ENCODE peak calls at places on chromosome 12, in six cellular contexts. One of them, this sample, is unnamed.

GRCh38 chr12:96223411-96224218 is 29.4 kb downstream of the ELK3 start:
- DNase-seq in CD8-positive, alpha-beta T cell: no peak
- DNase-seq in ovary: no peak
- DNase-seq in mesenchymal stem cell: no peak
- DNase-seq in uterus: peak; percentile 15
- DNase-seq in astrocyte: no peak
- DNase-seq in this sample: no peak

GRCh38 chr12:19186722-19187661 is 57.5 kb downstream of the PLEKHA5 start:
- DNase-seq in mesenchymal stem cell: peak; percentile 67
- DNase-seq in astrocyte: peak; percentile 36
- DNase-seq in uterus: no peak
- DNase-seq in ovary: no peak
- DNase-seq in CD8-positive, alpha-beta T cell: no peak
- DNase-seq in this sample: no peak

GRCh38 chr12:107584523-107584922 is 101.1 kb upstream of the PWP1 start:
- DNase-seq in mesenchymal stem cell: no peak
- DNase-seq in astrocyte: no peak
- DNase-seq in uterus: no peak
- DNase-seq in CD8-positive, alpha-beta T cell: no peak
- DNase-seq in ovary: no peak
- DNase-seq in this sample: no peak

GRCh38 chr12:56699020-56699661 is 11.1 kb upstream of the PTGES3 start:
- DNase-seq in uterus: no peak
- DNase-seq in astrocyte: no peak
- DNase-seq in mesenchymal stem cell: no peak
- DNase-seq in ovary: no peak
- DNase-seq in CD8-positive, alpha-beta T cell: no peak
- DNase-seq in this sample: no peak

GRCh38 chr12:125889742-125890141 is 824.5 kb downstream of the AACS start:
- DNase-seq in ovary: no peak
- DNase-seq in uterus: no peak
- DNase-seq in mesenchymal stem cell: no peak
- DNase-seq in CD8-positive, alpha-beta T cell: no peak
- DNase-seq in astrocyte: no peak
- DNase-seq in this sample: no peak

GRCh38 chr12:58920102-58920955 is at the start of gene LRIG3:
- DNase-seq in mesenchymal stem cell: peak; percentile 95
- DNase-seq in ovary: peak; percentile 93
- DNase-seq in uterus: peak; percentile 92
- DNase-seq in astrocyte: peak; percentile 87
- DNase-seq in CD8-positive, alpha-beta T cell: no peak
- DNase-seq in this sample: no peak

GRCh38 chr12:38053113-38053512 is 263.5 kb upstream of the ALG10B start:
- DNase-seq in CD8-positive, alpha-beta T cell: no peak
- DNase-seq in mesenchymal stem cell: no peak
- DNase-seq in ovary: no peak
- DNase-seq in uterus: no peak
- DNase-seq in astrocyte: no peak
- DNase-seq in this sample: no peak

GRCh38 chr12:48001426-48002178 is 2.7 kb downstream of the COL2A1 start:
- DNase-seq in astrocyte: peak; percentile 25
- DNase-seq in uterus: no peak
- DNase-seq in CD8-positive, alpha-beta T cell: no peak
- DNase-seq in mesenchymal stem cell: peak; percentile 51
- DNase-seq in ovary: no peak
- DNase-seq in this sample: no peak

GRCh38 chr12:48925218-48925871 is at the start of gene FKBP11:
- DNase-seq in CD8-positive, alpha-beta T cell: peak; percentile 83
- DNase-seq in mesenchymal stem cell: peak; percentile 56
- DNase-seq in ovary: peak; percentile 62
- DNase-seq in astrocyte: peak; percentile 25
- DNase-seq in uterus: peak; percentile 34
- DNase-seq in this sample: peak; percentile 61

GRCh38 chr12:9049520-9050133 is 60.3 kb downstream of the KLRG1 start:
- DNase-seq in ovary: no peak
- DNase-seq in uterus: no peak
- DNase-seq in CD8-positive, alpha-beta T cell: peak; percentile 42
- DNase-seq in mesenchymal stem cell: peak; percentile 61
- DNase-seq in astrocyte: peak; percentile 8
- DNase-seq in this sample: no peak

GRCh38 chr12:29088611-29089219 is 60.4 kb upstream of the FAR2 start:
- DNase-seq in astrocyte: no peak
- DNase-seq in CD8-positive, alpha-beta T cell: no peak
- DNase-seq in ovary: no peak
- DNase-seq in mesenchymal stem cell: peak; percentile 39
- DNase-seq in uterus: no peak
- DNase-seq in this sample: no peak

GRCh38 chr12:56413392-56413791 is 35.8 kb downstream of the TIMELESS start:
- DNase-seq in astrocyte: no peak
- DNase-seq in mesenchymal stem cell: no peak
- DNase-seq in CD8-positive, alpha-beta T cell: no peak
- DNase-seq in ovary: no peak
- DNase-seq in uterus: no peak
- DNase-seq in this sample: no peak

GRCh38 chr12:124558298-124558697 is 9.1 kb downstream of the NCOR2 start:
- DNase-seq in ovary: no peak
- DNase-seq in CD8-positive, alpha-beta T cell: no peak
- DNase-seq in astrocyte: no peak
- DNase-seq in uterus: no peak
- DNase-seq in mesenchymal stem cell: no peak
- DNase-seq in this sample: no peak

GRCh38 chr12:29863665-29864064 is 79.9 kb upstream of the TMTC1 start:
- DNase-seq in mesenchymal stem cell: no peak
- DNase-seq in ovary: no peak
- DNase-seq in CD8-positive, alpha-beta T cell: no peak
- DNase-seq in uterus: no peak
- DNase-seq in astrocyte: no peak
- DNase-seq in this sample: no peak

GRCh38 chr12:83451189-83451588 is 764.5 kb downstream of the TMTC2 start:
- DNase-seq in CD8-positive, alpha-beta T cell: no peak
- DNase-seq in mesenchymal stem cell: no peak
- DNase-seq in ovary: no peak
- DNase-seq in uterus: no peak
- DNase-seq in astrocyte: no peak
- DNase-seq in this sample: no peak
- H3K9me3 ChIP-seq in CD8-positive, alpha-beta T cell: no peaks in the 10 kb centered on the region
- H3K9me3 ChIP-seq in mesenchymal stem cell: no peaks in the 10 kb centered on the region
- H3K9me3 ChIP-seq in ovary: no peaks in the 10 kb centered on the region
- H3K9me3 ChIP-seq in uterus: no peaks in the 10 kb centered on the region
- H3K9me3 ChIP-seq in astrocyte: no peaks in the 10 kb centered on the region
- H3K9me3 ChIP-seq in this sample: no peaks in the 10 kb centered on the region

GRCh38 chr12:83477706-83478105 is 791.0 kb downstream of the TMTC2 start:
- DNase-seq in uterus: no peak
- DNase-seq in mesenchymal stem cell: no peak
- DNase-seq in ovary: no peak
- DNase-seq in astrocyte: no peak
- DNase-seq in CD8-positive, alpha-beta T cell: no peak
- DNase-seq in this sample: no peak

GRCh38 chr12:83474369-83474768 is 787.7 kb downstream of the TMTC2 start:
- DNase-seq in astrocyte: no peak
- DNase-seq in uterus: no peak
- DNase-seq in mesenchymal stem cell: no peak
- DNase-seq in CD8-positive, alpha-beta T cell: no peak
- DNase-seq in ovary: no peak
- DNase-seq in this sample: no peak

GRCh38 chr12:83476695-83477094 is 790.0 kb downstream of the TMTC2 start:
- DNase-seq in uterus: no peak
- DNase-seq in astrocyte: no peak
- DNase-seq in mesenchymal stem cell: no peak
- DNase-seq in ovary: no peak
- DNase-seq in CD8-positive, alpha-beta T cell: no peak
- DNase-seq in this sample: no peak

GRCh38 chr12:83477289-83477688 is 790.6 kb downstream of the TMTC2 start:
- DNase-seq in uterus: no peak
- DNase-seq in CD8-positive, alpha-beta T cell: no peak
- DNase-seq in astrocyte: no peak
- DNase-seq in mesenchymal stem cell: no peak
- DNase-seq in ovary: no peak
- DNase-seq in this sample: no peak

DNA sequence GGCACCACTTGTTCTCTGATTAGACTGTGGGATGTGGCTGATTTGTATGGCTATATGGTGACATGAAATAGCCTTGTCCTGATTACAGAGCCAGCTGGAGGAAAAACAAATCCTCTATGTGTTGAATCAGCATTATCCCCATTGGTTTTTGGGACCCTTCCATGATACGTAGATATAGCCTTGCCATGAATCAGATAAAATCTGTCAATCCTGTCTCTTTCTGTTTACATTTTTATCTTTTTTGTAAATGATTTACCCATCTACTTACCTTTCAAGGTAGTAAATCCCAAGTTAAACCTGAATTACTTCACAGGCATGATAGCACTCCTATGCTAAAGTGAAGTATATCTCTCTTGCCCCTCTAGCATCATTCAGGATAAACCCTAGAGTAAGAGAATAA is 789.3 kb downstream of the TMTC2 start:
- DNase-seq in ovary: no peak
- DNase-seq in mesenchymal stem cell: no peak
- DNase-seq in uterus: no peak
- DNase-seq in astrocyte: no peak
- DNase-seq in CD8-positive, alpha-beta T cell: no peak
- DNase-seq in this sample: no peak
- H3K9me3 ChIP-seq in ovary: no peaks in the 10 kb centered on the region
- H3K9me3 ChIP-seq in mesenchymal stem cell: no peaks in the 10 kb centered on the region
- H3K9me3 ChIP-seq in uterus: no peaks in the 10 kb centered on the region
- H3K9me3 ChIP-seq in astrocyte: no peaks in the 10 kb centered on the region
- H3K9me3 ChIP-seq in CD8-positive, alpha-beta T cell: no peaks in the 10 kb centered on the region
- H3K9me3 ChIP-seq in this sample: no peaks in the 10 kb centered on the region

GRCh38 chr12:133192847-133193246 is 11.6 kb downstream of the ZNF268 start:
- DNase-seq in ovary: no peak
- DNase-seq in astrocyte: no peak
- DNase-seq in uterus: no peak
- DNase-seq in CD8-positive, alpha-beta T cell: no peak
- DNase-seq in mesenchymal stem cell: no peak
- DNase-seq in this sample: no peak
- H3K9me3 ChIP-seq in ovary: peaks cover 83% of the 10 kb centered on the region
- H3K9me3 ChIP-seq in astrocyte: peaks cover 64% of the 10 kb centered on the region
- H3K9me3 ChIP-seq in uterus: peaks cover 89% of the 10 kb centered on the region
- H3K9me3 ChIP-seq in CD8-positive, alpha-beta T cell: peaks cover 51% of the 10 kb centered on the region
- H3K9me3 ChIP-seq in mesenchymal stem cell: peaks cover 86% of the 10 kb centered on the region
- H3K9me3 ChIP-seq in this sample: peaks cover 52% of the 10 kb centered on the region

GRCh38 chr12:11980133-11980532 is 90.6 kb upstream of the BCL2L14 start:
- DNase-seq in mesenchymal stem cell: no peak
- DNase-seq in ovary: no peak
- DNase-seq in uterus: no peak
- DNase-seq in CD8-positive, alpha-beta T cell: no peak
- DNase-seq in astrocyte: no peak
- DNase-seq in this sample: no peak

GRCh38 chr12:11981174-11981733 is 89.5 kb upstream of the BCL2L14 start:
- DNase-seq in uterus: no peak
- DNase-seq in CD8-positive, alpha-beta T cell: peak; percentile 22
- DNase-seq in ovary: no peak
- DNase-seq in astrocyte: peak; percentile 49
- DNase-seq in mesenchymal stem cell: no peak
- DNase-seq in this sample: no peak

GRCh38 chr12:11978985-11979384 is 91.8 kb upstream of the BCL2L14 start:
- DNase-seq in mesenchymal stem cell: peak; percentile 16
- DNase-seq in CD8-positive, alpha-beta T cell: no peak
- DNase-seq in uterus: no peak
- DNase-seq in ovary: no peak
- DNase-seq in astrocyte: peak; percentile 44
- DNase-seq in this sample: no peak

GRCh38 chr12:11973396-11973795 is 97.3 kb upstream of the BCL2L14 start:
- DNase-seq in astrocyte: no peak
- DNase-seq in mesenchymal stem cell: no peak
- DNase-seq in uterus: no peak
- DNase-seq in ovary: no peak
- DNase-seq in CD8-positive, alpha-beta T cell: no peak
- DNase-seq in this sample: no peak

DNA sequence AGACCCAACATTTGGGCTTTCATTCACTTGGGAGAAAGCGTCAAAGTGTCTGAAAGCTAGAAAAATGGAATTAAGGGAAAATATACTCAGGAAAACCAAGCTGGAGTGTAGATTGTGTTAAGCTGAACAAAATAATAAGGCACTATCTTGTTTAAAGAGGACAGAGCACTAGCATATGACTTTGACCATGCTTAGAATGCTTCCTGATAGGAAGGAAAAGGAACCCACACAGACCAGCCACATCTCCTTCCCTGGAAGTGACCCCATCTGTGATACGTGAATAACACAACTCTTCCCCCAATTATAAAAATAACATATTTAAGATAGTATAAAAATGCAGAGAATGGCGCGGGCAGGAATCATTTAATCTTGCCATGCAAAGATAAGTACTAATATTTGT is 94.7 kb upstream of the BCL2L14 start:
- DNase-seq in uterus: no peak
- DNase-seq in astrocyte: no peak
- DNase-seq in CD8-positive, alpha-beta T cell: no peak
- DNase-seq in mesenchymal stem cell: no peak
- DNase-seq in ovary: no peak
- DNase-seq in this sample: no peak
- H3K9me3 ChIP-seq in uterus: no peaks in the 10 kb centered on the region
- H3K9me3 ChIP-seq in astrocyte: no peaks in the 10 kb centered on the region
- H3K9me3 ChIP-seq in CD8-positive, alpha-beta T cell: no peaks in the 10 kb centered on the region
- H3K9me3 ChIP-seq in mesenchymal stem cell: no peaks in the 10 kb centered on the region
- H3K9me3 ChIP-seq in ovary: no peaks in the 10 kb centered on the region
- H3K9me3 ChIP-seq in this sample: no peaks in the 10 kb centered on the region

GRCh38 chr12:40162022-40162421 is 56.1 kb upstream of the SLC2A13 start:
- DNase-seq in uterus: no peak
- DNase-seq in CD8-positive, alpha-beta T cell: no peak
- DNase-seq in mesenchymal stem cell: no peak
- DNase-seq in astrocyte: no peak
- DNase-seq in ovary: no peak
- DNase-seq in this sample: no peak
- H3K9me3 ChIP-seq in uterus: no peaks in the 10 kb centered on the region
- H3K9me3 ChIP-seq in CD8-positive, alpha-beta T cell: no peaks in the 10 kb centered on the region
- H3K9me3 ChIP-seq in mesenchymal stem cell: peaks cover 13% of the 10 kb centered on the region
- H3K9me3 ChIP-seq in astrocyte: no peaks in the 10 kb centered on the region
- H3K9me3 ChIP-seq in ovary: peaks cover 5% of the 10 kb centered on the region
- H3K9me3 ChIP-seq in this sample: no peaks in the 10 kb centered on the region

GRCh38 chr12:54416908-54417603 is 2.0 kb downstream of the ITGA5 start:
- DNase-seq in ovary: peak; percentile 66
- DNase-seq in uterus: no peak
- DNase-seq in mesenchymal stem cell: no peak
- DNase-seq in CD8-positive, alpha-beta T cell: peak; percentile 29
- DNase-seq in astrocyte: no peak
- DNase-seq in this sample: no peak
- H3K9me3 ChIP-seq in ovary: no peaks in the 10 kb centered on the region
- H3K9me3 ChIP-seq in uterus: no peaks in the 10 kb centered on the region
- H3K9me3 ChIP-seq in mesenchymal stem cell: no peaks in the 10 kb centered on the region
- H3K9me3 ChIP-seq in CD8-positive, alpha-beta T cell: no peaks in the 10 kb centered on the region
- H3K9me3 ChIP-seq in astrocyte: no peaks in the 10 kb centered on the region
- H3K9me3 ChIP-seq in this sample: no peaks in the 10 kb centered on the region